ENCODE peak calls at places on chromosomes 1 and 21, in eight cellular contexts. One of them, this sample, is unnamed.

GRCh38 chr21:43585924-43586411 is 73.3 kb downstream of the HSF2BP start:
- DNase-seq in breast epithelium: no peak
- DNase-seq in K562: no peak
- DNase-seq in thyroid gland: peak
- DNase-seq in psoas muscle: no peak
- DNase-seq in tibial nerve: peak
- DNase-seq in brain microvascular endothelial cell: peak
- DNase-seq in cardiac muscle cell: peak
- DNase-seq in this sample: peak

GRCh38 chr1:154520333-154520732 is 18.1 kb upstream of the SHE start:
- DNase-seq in brain microvascular endothelial cell: peak
- DNase-seq in tibial nerve: no peak
- DNase-seq in cardiac muscle cell: no peak
- DNase-seq in breast epithelium: no peak
- DNase-seq in thyroid gland: no peak
- DNase-seq in psoas muscle: no peak
- DNase-seq in K562: no peak
- DNase-seq in this sample: no peak

GRCh38 chr21:45386728-45387371 is 18.1 kb upstream of the COL18A1 start:
- DNase-seq in tibial nerve: peak
- DNase-seq in K562: no peak
- DNase-seq in cardiac muscle cell: no peak
- DNase-seq in psoas muscle: peak
- DNase-seq in thyroid gland: no peak
- DNase-seq in brain microvascular endothelial cell: peak
- DNase-seq in breast epithelium: no peak
- DNase-seq in this sample: no peak

GRCh38 chr1:18009061-18009728 is 98.4 kb upstream of the IGSF21 start:
- DNase-seq in brain microvascular endothelial cell: no peak
- DNase-seq in psoas muscle: no peak
- DNase-seq in cardiac muscle cell: no peak
- DNase-seq in tibial nerve: no peak
- DNase-seq in breast epithelium: no peak
- DNase-seq in K562: no peak
- DNase-seq in thyroid gland: no peak
- DNase-seq in this sample: no peak

GRCh38 chr1:29956343-29957030 is 720.2 kb downstream of the PTPRU start:
- DNase-seq in thyroid gland: no peak
- DNase-seq in psoas muscle: no peak
- DNase-seq in cardiac muscle cell: no peak
- DNase-seq in K562: no peak
- DNase-seq in brain microvascular endothelial cell: no peak
- DNase-seq in breast epithelium: no peak
- DNase-seq in tibial nerve: no peak
- DNase-seq in this sample: peak

GRCh38 chr1:63612564-63612963 is 19.4 kb downstream of the PGM1 start:
- DNase-seq in thyroid gland: no peak
- DNase-seq in K562: no peak
- DNase-seq in brain microvascular endothelial cell: no peak
- DNase-seq in breast epithelium: no peak
- DNase-seq in psoas muscle: no peak
- DNase-seq in cardiac muscle cell: peak
- DNase-seq in tibial nerve: no peak
- DNase-seq in this sample: no peak

GRCh38 chr1:244049969-244050834 is 881 bp upstream of the ZBTB18 start:
- DNase-seq in thyroid gland: peak
- DNase-seq in brain microvascular endothelial cell: no peak
- DNase-seq in psoas muscle: no peak
- DNase-seq in breast epithelium: no peak
- DNase-seq in tibial nerve: no peak
- DNase-seq in cardiac muscle cell: peak
- DNase-seq in K562: no peak
- DNase-seq in this sample: no peak

GRCh38 chr1:39491146-39491921 is at the start of gene BMP8A:
- DNase-seq in thyroid gland: peak
- DNase-seq in tibial nerve: no peak
- DNase-seq in cardiac muscle cell: peak
- DNase-seq in brain microvascular endothelial cell: no peak
- DNase-seq in K562: peak
- DNase-seq in psoas muscle: peak
- DNase-seq in breast epithelium: no peak
- DNase-seq in this sample: no peak

GRCh38 chr1:966603-967295 is 467 bp downstream of the PLEKHN1 start:
- DNase-seq in tibial nerve: peak
- DNase-seq in cardiac muscle cell: peak
- DNase-seq in K562: peak
- DNase-seq in breast epithelium: peak
- DNase-seq in psoas muscle: peak
- DNase-seq in brain microvascular endothelial cell: peak
- DNase-seq in thyroid gland: peak
- DNase-seq in this sample: no peak

GRCh38 chr1:198986041-198986440 is 347.2 kb downstream of the PTPRC start:
- DNase-seq in thyroid gland: no peak
- DNase-seq in psoas muscle: no peak
- DNase-seq in brain microvascular endothelial cell: no peak
- DNase-seq in K562: no peak
- DNase-seq in cardiac muscle cell: no peak
- DNase-seq in tibial nerve: no peak
- DNase-seq in breast epithelium: no peak
- DNase-seq in this sample: no peak

GRCh38 chr1:109210058-109210457 is 3.7 kb upstream of the SARS1 start:
- DNase-seq in psoas muscle: no peak
- DNase-seq in thyroid gland: no peak
- DNase-seq in K562: no peak
- DNase-seq in brain microvascular endothelial cell: no peak
- DNase-seq in tibial nerve: no peak
- DNase-seq in breast epithelium: no peak
- DNase-seq in cardiac muscle cell: no peak
- DNase-seq in this sample: no peak

GRCh38 chr1:113451710-113452109 is 61.4 kb downstream of the MAGI3 start:
- DNase-seq in breast epithelium: no peak
- DNase-seq in cardiac muscle cell: no peak
- DNase-seq in K562: no peak
- DNase-seq in psoas muscle: no peak
- DNase-seq in brain microvascular endothelial cell: no peak
- DNase-seq in tibial nerve: no peak
- DNase-seq in thyroid gland: no peak
- DNase-seq in this sample: no peak

GRCh38 chr1:182845379-182845778 is 6.2 kb downstream of the DHX9 start:
- DNase-seq in brain microvascular endothelial cell: no peak
- DNase-seq in psoas muscle: no peak
- DNase-seq in tibial nerve: no peak
- DNase-seq in breast epithelium: no peak
- DNase-seq in K562: no peak
- DNase-seq in thyroid gland: no peak
- DNase-seq in cardiac muscle cell: no peak
- DNase-seq in this sample: no peak

GRCh38 chr1:91608876-91609275 is 108.2 kb downstream of the CDC7 start:
- DNase-seq in K562: no peak
- DNase-seq in psoas muscle: no peak
- DNase-seq in breast epithelium: no peak
- DNase-seq in tibial nerve: no peak
- DNase-seq in cardiac muscle cell: peak
- DNase-seq in brain microvascular endothelial cell: peak
- DNase-seq in thyroid gland: no peak
- DNase-seq in this sample: no peak

GRCh38 chr1:13708380-13709010 is 8.5 kb downstream of the PRDM2 start:
- DNase-seq in K562: no peak
- DNase-seq in tibial nerve: no peak
- DNase-seq in breast epithelium: no peak
- DNase-seq in psoas muscle: no peak
- DNase-seq in thyroid gland: no peak
- DNase-seq in brain microvascular endothelial cell: no peak
- DNase-seq in cardiac muscle cell: no peak
- DNase-seq in this sample: no peak

GRCh38 chr1:15305366-15305765 is 58.3 kb downstream of the FHAD1 start:
- DNase-seq in thyroid gland: no peak
- DNase-seq in cardiac muscle cell: no peak
- DNase-seq in brain microvascular endothelial cell: peak
- DNase-seq in K562: no peak
- DNase-seq in psoas muscle: no peak
- DNase-seq in breast epithelium: no peak
- DNase-seq in tibial nerve: no peak
- DNase-seq in this sample: no peak

GRCh38 chr21:42187976-42188653 is 30.8 kb upstream of the ABCG1 start:
- DNase-seq in psoas muscle: no peak
- DNase-seq in brain microvascular endothelial cell: no peak
- DNase-seq in cardiac muscle cell: no peak
- DNase-seq in breast epithelium: no peak
- DNase-seq in thyroid gland: peak
- DNase-seq in K562: no peak
- DNase-seq in tibial nerve: peak
- DNase-seq in this sample: no peak

GRCh38 chr1:100034465-100034864 is 64.7 kb downstream of the SLC35A3 start:
- DNase-seq in thyroid gland: no peak
- DNase-seq in brain microvascular endothelial cell: no peak
- DNase-seq in breast epithelium: no peak
- DNase-seq in tibial nerve: no peak
- DNase-seq in cardiac muscle cell: peak
- DNase-seq in K562: no peak
- DNase-seq in psoas muscle: no peak
- DNase-seq in this sample: no peak

GRCh38 chr1:200180821-200181220 is 153.3 kb downstream of the NR5A2 start:
- DNase-seq in breast epithelium: no peak
- DNase-seq in K562: no peak
- DNase-seq in brain microvascular endothelial cell: peak
- DNase-seq in tibial nerve: no peak
- DNase-seq in thyroid gland: peak
- DNase-seq in cardiac muscle cell: no peak
- DNase-seq in psoas muscle: no peak
- DNase-seq in this sample: no peak

GRCh38 chr1:178096421-178096820 is 2.5 kb downstream of the RASAL2 start:
- DNase-seq in cardiac muscle cell: no peak
- DNase-seq in tibial nerve: no peak
- DNase-seq in breast epithelium: no peak
- DNase-seq in psoas muscle: no peak
- DNase-seq in K562: no peak
- DNase-seq in brain microvascular endothelial cell: no peak
- DNase-seq in thyroid gland: no peak
- DNase-seq in this sample: no peak
- H3K27ac ChIP-seq in cardiac muscle cell: peak
- H3K27ac ChIP-seq in tibial nerve: peak
- H3K27ac ChIP-seq in breast epithelium: no peak
- H3K27ac ChIP-seq in psoas muscle: no peak
- H3K27ac ChIP-seq in K562: no peak
- H3K27ac ChIP-seq in brain microvascular endothelial cell: peak
- H3K27ac ChIP-seq in thyroid gland: no peak
- H3K27ac ChIP-seq in this sample: peak

DNA sequence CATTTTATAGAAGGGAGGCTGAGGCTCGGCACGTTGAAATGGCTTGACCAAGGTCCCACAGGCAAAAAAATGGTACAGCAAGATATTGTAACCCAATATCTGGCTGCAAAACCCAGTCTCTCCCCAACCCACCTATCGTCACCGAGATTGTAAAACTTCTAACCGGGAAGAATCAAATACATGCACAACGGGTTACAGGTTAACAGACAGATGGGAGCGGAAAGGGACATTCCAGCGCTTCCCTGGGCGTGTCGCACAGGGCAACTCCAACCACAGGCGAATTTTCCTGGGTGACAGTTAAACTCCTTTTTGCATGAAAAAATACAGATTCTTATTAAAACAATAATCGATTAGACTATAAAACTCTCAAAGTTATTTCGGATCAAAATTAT is 31.8 kb upstream of the JUN start:
- DNase-seq in tibial nerve: no peak
- DNase-seq in cardiac muscle cell: no peak
- DNase-seq in breast epithelium: no peak
- DNase-seq in psoas muscle: no peak
- DNase-seq in thyroid gland: peak
- DNase-seq in brain microvascular endothelial cell: peak
- DNase-seq in K562: no peak
- DNase-seq in this sample: no peak
- TF ChIP-seq CTCF in tibial nerve: no peak
- TF ChIP-seq CTCF in cardiac muscle cell: no peak
- TF ChIP-seq CTCF in breast epithelium: no peak
- TF ChIP-seq CTCF in psoas muscle: no peak
- TF ChIP-seq CTCF in thyroid gland: no peak
- TF ChIP-seq CTCF in brain microvascular endothelial cell: no peak
- TF ChIP-seq CTCF in K562: no peak
- TF ChIP-seq CTCF in this sample: no peak

DNA sequence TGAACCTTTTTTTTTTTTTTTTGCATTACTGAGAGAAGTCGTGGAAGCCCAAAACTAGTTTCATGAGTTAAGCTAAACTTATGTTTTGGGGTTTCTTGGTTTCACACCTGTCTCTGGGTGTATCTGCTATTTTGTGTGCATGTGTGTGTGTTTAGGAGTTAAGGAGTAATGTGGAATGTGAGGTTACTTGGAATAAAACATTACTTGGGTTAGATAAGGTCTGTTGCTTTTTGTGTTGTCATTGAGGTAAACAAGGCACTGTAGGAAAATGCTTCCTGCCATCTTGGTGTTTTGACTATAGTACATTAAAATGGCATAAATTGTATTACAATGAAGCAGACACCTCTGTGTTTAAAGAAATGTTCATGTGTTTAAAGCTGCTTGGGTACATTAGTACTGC is 2.9 kb downstream of the TENT5C start:
- DNase-seq in cardiac muscle cell: no peak
- DNase-seq in thyroid gland: no peak
- DNase-seq in breast epithelium: no peak
- DNase-seq in brain microvascular endothelial cell: no peak
- DNase-seq in K562: no peak
- DNase-seq in psoas muscle: no peak
- DNase-seq in tibial nerve: no peak
- DNase-seq in this sample: no peak
- H3K27ac ChIP-seq in cardiac muscle cell: no peak
- H3K27ac ChIP-seq in thyroid gland: no peak
- H3K27ac ChIP-seq in breast epithelium: no peak
- H3K27ac ChIP-seq in brain microvascular endothelial cell: no peak
- H3K27ac ChIP-seq in K562: peak
- H3K27ac ChIP-seq in psoas muscle: peak
- H3K27ac ChIP-seq in tibial nerve: no peak
- H3K27ac ChIP-seq in this sample: no peak

GRCh38 chr1:117010310-117010969 is 8.9 kb downstream of the CD101 start:
- DNase-seq in K562: no peak
- DNase-seq in psoas muscle: no peak
- DNase-seq in breast epithelium: no peak
- DNase-seq in tibial nerve: no peak
- DNase-seq in brain microvascular endothelial cell: no peak
- DNase-seq in thyroid gland: no peak
- DNase-seq in cardiac muscle cell: no peak
- DNase-seq in this sample: no peak

GRCh38 chr1:117011334-117011733 is 9.8 kb downstream of the CD101 start:
- DNase-seq in psoas muscle: no peak
- DNase-seq in thyroid gland: no peak
- DNase-seq in tibial nerve: no peak
- DNase-seq in brain microvascular endothelial cell: no peak
- DNase-seq in breast epithelium: no peak
- DNase-seq in cardiac muscle cell: no peak
- DNase-seq in K562: no peak
- DNase-seq in this sample: no peak

GRCh38 chr1:117009132-117009531 is 7.6 kb downstream of the CD101 start:
- DNase-seq in psoas muscle: no peak
- DNase-seq in breast epithelium: no peak
- DNase-seq in brain microvascular endothelial cell: no peak
- DNase-seq in thyroid gland: no peak
- DNase-seq in K562: no peak
- DNase-seq in tibial nerve: no peak
- DNase-seq in cardiac muscle cell: no peak
- DNase-seq in this sample: no peak

GRCh38 chr1:117007719-117008013 is 6.1 kb downstream of the CD101 start:
- DNase-seq in thyroid gland: no peak
- DNase-seq in brain microvascular endothelial cell: no peak
- DNase-seq in tibial nerve: no peak
- DNase-seq in cardiac muscle cell: no peak
- DNase-seq in K562: no peak
- DNase-seq in breast epithelium: no peak
- DNase-seq in psoas muscle: no peak
- DNase-seq in this sample: no peak

GRCh38 chr1:117008675-117009074 is 7.1 kb downstream of the CD101 start:
- DNase-seq in brain microvascular endothelial cell: no peak
- DNase-seq in breast epithelium: no peak
- DNase-seq in cardiac muscle cell: no peak
- DNase-seq in tibial nerve: no peak
- DNase-seq in K562: no peak
- DNase-seq in thyroid gland: no peak
- DNase-seq in psoas muscle: no peak
- DNase-seq in this sample: no peak
- TF ChIP-seq CTCF in brain microvascular endothelial cell: peak
- TF ChIP-seq CTCF in breast epithelium: no peak
- TF ChIP-seq CTCF in cardiac muscle cell: peak
- TF ChIP-seq CTCF in tibial nerve: no peak
- TF ChIP-seq CTCF in K562: no peak
- TF ChIP-seq CTCF in thyroid gland: no peak
- TF ChIP-seq CTCF in psoas muscle: no peak
- TF ChIP-seq CTCF in this sample: no peak